ENCODE peak calls at places on chromosomes 12 and 14, in four cellular contexts. Y is IMR-90, C is psoas muscle, S is endothelial cell of umbilical vein. B is an unnamed sample.

GRCh38 chr14:31966896-31967668 is 110.0 kb upstream of the ARHGAP5 start:
- DNase-seq in Y (no peak), C (no peak), S (no peak), B (no peak)

GRCh38 chr14:54562334-54562733 is 4.6 kb upstream of the SAMD4A start:
- DNase-seq in Y (peak; percentile 57), C (no peak), S (no peak), B (no peak)

GRCh38 chr14:68952544-68953535 is 26.3 kb downstream of the ACTN1 start:
- DNase-seq in Y (peak; percentile 94), C (peak; percentile 35), S (no peak), B (no peak)

GRCh38 chr12:23536293-23536692 is 413.2 kb downstream of the SOX5 start:
- DNase-seq in Y (no peak), C (no peak), S (no peak), B (no peak)

GRCh38 chr12:99767809-99768208 is 120.3 kb downstream of the GARIN6 start:
- DNase-seq in Y (peak; percentile 11), C (no peak), S (peak; percentile 1), B (no peak)

GRCh38 chr12:76153616-76154015 is 69.1 kb upstream of the NAP1L1 start:
- DNase-seq in Y (no peak), C (no peak), S (no peak), B (no peak)

GRCh38 chr12:45234134-45234865 is 18.4 kb downstream of the ANO6 start:
- DNase-seq in Y (peak; percentile 98), C (peak; percentile 38), S (peak; percentile 98), B (peak; percentile 15)

GRCh38 chr12:79174656-79175055 is 310.1 kb downstream of the SYT1 start:
- DNase-seq in Y (peak; percentile 77), C (no peak), S (peak; percentile 81), B (no peak)

GRCh38 chr12:67068204-67068731 is 200.9 kb upstream of the CAND1 start:
- DNase-seq in Y (no peak), C (no peak), S (no peak), B (no peak)

GRCh38 chr14:75182820-75183219 is 6.4 kb upstream of the TMED10 start:
- DNase-seq in Y (peak; percentile 71), C (no peak), S (no peak), B (no peak)

GRCh38 chr12:131444220-131445164 is 266.4 kb upstream of the SFSWAP start:
- DNase-seq in Y (no peak), C (no peak), S (no peak), B (no peak)
- H3K9me3 ChIP-seq in Y (peaks cover 26% of the 10 kb centered on the region), C (peaks cover 4% of the 10 kb centered on the region), S (no peaks in the 10 kb centered on the region), B (no peaks in the 10 kb centered on the region)

GRCh38 chr14:29069228-29069627 is 302.6 kb downstream of the FOXG1 start:
- DNase-seq in Y (no peak), C (no peak), S (no peak), B (no peak)
- H3K9me3 ChIP-seq in Y (no peaks in the 10 kb centered on the region), C (no peaks in the 10 kb centered on the region), S (no peaks in the 10 kb centered on the region), B (no peaks in the 10 kb centered on the region)

DNA sequence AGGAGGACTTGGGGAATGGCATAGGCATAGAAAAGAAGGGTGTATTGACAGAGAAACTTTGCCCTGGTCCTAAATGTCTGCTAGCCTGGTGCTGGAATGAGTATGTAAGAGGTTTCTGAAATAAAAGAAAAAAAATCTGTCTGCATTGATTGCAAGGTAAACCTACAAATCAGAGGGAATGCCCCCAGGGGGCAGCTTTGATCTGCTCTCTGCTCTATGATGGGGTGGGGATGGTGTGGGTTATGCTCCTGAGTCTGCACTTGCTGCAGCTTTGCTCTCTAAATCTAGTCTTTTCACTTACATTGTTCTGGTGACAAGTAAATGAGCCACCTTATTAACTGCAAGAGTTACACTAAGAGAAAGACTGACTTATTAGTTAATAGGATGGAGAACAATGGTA is 468.4 kb upstream of the STXBP6 start:
- DNase-seq in Y (no peak), C (no peak), S (no peak), B (no peak)
- H3K9me3 ChIP-seq in Y (peaks cover 10% of the 10 kb centered on the region), C (no peaks in the 10 kb centered on the region), S (peaks cover under 1% of the 10 kb centered on the region), B (no peaks in the 10 kb centered on the region)

GRCh38 chr14:28243600-28243999 is 523.0 kb upstream of the FOXG1 start:
- DNase-seq in Y (no peak), C (no peak), S (no peak), B (no peak)

GRCh38 chr14:28240909-28241308 is 525.7 kb upstream of the FOXG1 start:
- DNase-seq in Y (no peak), C (no peak), S (no peak), B (no peak)

GRCh38 chr14:28245216-28245615 is 521.4 kb upstream of the FOXG1 start:
- DNase-seq in Y (no peak), C (no peak), S (no peak), B (no peak)

DNA sequence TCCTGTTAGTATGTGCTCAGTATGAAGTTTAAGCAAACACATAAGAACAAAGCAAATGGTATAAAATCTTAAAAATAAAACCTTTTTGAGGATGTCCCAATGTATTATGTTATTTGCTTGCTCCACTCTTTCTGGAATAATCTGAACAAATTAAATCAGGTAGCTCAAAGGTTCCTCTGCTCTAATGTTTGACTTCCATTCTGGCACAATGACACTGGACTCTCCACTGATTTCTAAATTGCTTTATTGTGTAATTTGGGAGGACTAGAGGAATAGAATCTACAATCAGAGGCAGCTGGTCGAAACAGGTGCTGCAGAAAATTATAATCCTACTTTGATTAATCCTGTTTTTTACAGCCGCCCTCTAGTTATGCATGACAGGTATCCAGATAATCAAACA is 523.7 kb upstream of the FOXG1 start:
- DNase-seq in Y (no peak), C (no peak), S (no peak), B (no peak)
- H3K9me3 ChIP-seq in Y (peaks cover 5% of the 10 kb centered on the region), C (no peaks in the 10 kb centered on the region), S (no peaks in the 10 kb centered on the region), B (no peaks in the 10 kb centered on the region)

DNA sequence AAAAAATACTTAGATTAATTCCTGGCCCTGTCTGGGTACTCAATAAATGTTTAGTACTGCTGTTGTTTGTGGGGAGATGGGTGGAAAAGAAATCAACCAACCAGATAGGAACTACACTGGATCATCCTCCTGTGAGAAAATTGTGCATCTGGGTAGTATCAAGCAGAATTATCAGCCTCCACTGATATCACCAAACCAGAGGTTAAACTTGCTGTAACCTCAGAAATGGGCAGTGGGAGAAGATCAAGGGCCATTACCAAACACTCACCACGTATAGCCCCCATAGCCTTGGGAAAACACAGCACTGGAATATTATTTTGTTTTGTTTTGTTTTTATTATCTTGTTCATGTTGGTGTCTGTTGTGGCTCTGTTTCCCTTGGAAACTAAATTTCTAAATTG is 19.7 kb downstream of the VEZT start:
- DNase-seq in Y (no peak), C (no peak), S (no peak), B (no peak)
- H3K9me3 ChIP-seq in Y (no peaks in the 10 kb centered on the region), C (no peaks in the 10 kb centered on the region), S (no peaks in the 10 kb centered on the region), B (no peaks in the 10 kb centered on the region)

GRCh38 chr12:89481218-89481914 is 43.2 kb downstream of the GALNT4 start:
- DNase-seq in Y (peak; percentile 45), C (no peak), S (no peak), B (no peak)

GRCh38 chr12:89477633-89478279 is 46.8 kb downstream of the GALNT4 start:
- DNase-seq in Y (no peak), C (no peak), S (no peak), B (no peak)

GRCh38 chr12:89476232-89476631 is 48.4 kb downstream of the GALNT4 start:
- DNase-seq in Y (no peak), C (no peak), S (no peak), B (no peak)

GRCh38 chr12:89476889-89477288 is 47.7 kb downstream of the GALNT4 start:
- DNase-seq in Y (no peak), C (no peak), S (no peak), B (no peak)

DNA sequence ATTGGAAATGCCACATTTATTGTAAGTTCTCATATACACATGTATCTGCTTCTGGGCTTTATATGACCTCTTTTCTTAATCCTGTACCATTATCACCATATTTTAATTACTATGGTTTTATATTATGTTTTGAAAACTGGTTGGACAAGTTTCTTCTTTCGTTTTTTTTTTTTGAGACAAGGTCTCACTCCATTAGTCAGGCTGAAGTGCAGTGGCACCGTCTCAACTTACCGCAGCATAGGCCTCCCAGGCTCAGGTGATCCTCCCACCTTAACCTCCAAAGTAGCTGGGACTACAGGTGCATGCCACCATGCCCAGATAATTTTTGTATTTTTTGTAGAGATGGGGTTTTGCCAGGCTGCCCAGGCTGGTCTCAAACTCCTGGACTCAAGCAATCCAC is 44.6 kb downstream of the GALNT4 start:
- DNase-seq in Y (no peak), C (no peak), S (no peak), B (no peak)
- H3K9me3 ChIP-seq in Y (no peaks in the 10 kb centered on the region), C (no peaks in the 10 kb centered on the region), S (no peaks in the 10 kb centered on the region), B (no peaks in the 10 kb centered on the region)

DNA sequence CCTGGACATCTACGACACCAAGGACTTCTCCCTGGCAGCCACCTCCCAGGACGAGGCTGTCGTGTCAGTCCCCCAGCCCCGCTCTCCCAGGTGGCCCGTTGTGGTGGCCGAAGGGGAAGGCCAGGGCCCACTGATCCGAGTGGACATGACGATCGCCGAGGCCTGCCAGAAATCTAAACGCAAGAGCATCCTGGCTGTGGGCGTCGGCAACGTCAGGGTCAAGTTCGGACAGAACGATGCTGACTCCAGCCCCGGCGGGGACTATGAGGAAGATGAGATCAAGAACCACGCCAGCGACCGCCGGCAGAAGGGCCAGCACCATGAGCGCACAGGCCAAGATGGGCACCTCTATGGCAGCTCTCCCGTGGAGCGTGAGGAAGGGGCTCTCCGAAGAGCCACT is 118.6 kb downstream of the SLC15A4 start:
- DNase-seq in Y (no peak), C (no peak), S (no peak), B (no peak)
- H3K9me3 ChIP-seq in Y (peaks cover 30% of the 10 kb centered on the region), C (no peaks in the 10 kb centered on the region), S (peaks cover 6% of the 10 kb centered on the region), B (no peaks in the 10 kb centered on the region)

DNA sequence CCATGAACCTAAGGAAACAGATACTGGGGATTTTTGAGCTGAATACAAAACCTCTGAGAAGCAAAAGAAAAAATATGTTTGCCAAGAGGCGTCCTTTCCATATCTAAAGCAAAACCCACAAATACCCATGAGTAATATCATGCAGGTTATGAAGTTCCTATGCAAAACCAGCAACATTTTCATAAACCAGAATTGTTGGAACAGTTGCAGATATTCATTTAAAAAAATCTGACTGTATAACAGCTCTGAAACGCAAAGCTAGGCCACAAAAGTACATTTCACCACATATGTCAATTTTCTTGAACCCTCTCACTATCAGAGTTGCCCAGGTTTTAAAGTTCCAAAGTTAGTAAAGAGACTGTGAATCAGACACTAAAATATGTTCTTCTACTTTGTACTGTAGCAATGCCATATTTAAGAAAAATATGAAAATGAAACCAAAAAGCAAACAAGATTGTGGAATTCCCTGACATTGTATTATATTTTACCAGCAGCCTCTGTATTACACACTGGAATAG is 33.8 kb upstream of the HIF1A start:
- DNase-seq in Y (peak; percentile 58), C (no peak), S (no peak), B (no peak)
- H3K9me3 ChIP-seq in Y (no peaks in the 10 kb centered on the region), C (no peaks in the 10 kb centered on the region), S (no peaks in the 10 kb centered on the region), B (no peaks in the 10 kb centered on the region)

GRCh38 chr12:50397122-50397650 is 777 bp upstream of the FAM186A start:
- DNase-seq in Y (peak; percentile 55), C (no peak), S (no peak), B (no peak)

GRCh38 chr12:50400104-50400637 is 514 bp upstream of the LARP4 start:
- DNase-seq in Y (no peak), C (no peak), S (no peak), B (no peak)

GRCh38 chr12:50401383-50402155 is 884 bp downstream of the LARP4 start:
- DNase-seq in Y (peak; percentile 51), C (no peak), S (peak; percentile 71), B (no peak)

GRCh38 chr12:50400638-50401382 is at the start of gene LARP4:
- DNase-seq in Y (peak; percentile 92), C (peak; percentile 90), S (peak; percentile 96), B (peak; percentile 91)

GRCh38 chr12:50398931-50399330 is 1.8 kb upstream of the LARP4 start:
- DNase-seq in Y (no peak), C (no peak), S (no peak), B (no peak)
- H3K9me3 ChIP-seq in Y (no peaks in the 10 kb centered on the region), C (no peaks in the 10 kb centered on the region), S (no peaks in the 10 kb centered on the region), B (no peaks in the 10 kb centered on the region)